ENCODE peak calls at places on chromosomes 5 and 9, in five cellular contexts. Q is astrocyte of the spinal cord; D is activated CD8-positive, alpha-beta T cell treated with anti-CD3 and anti-CD28 coated beads for 36 hours; E is activated naive CD8-positive, alpha-beta T cell treated with anti-CD3 and anti-CD28 coated beads, Interleukin-2, amount 50 U/mL, for 16 hours; C is activated T-helper 1 cell treated with anti-CD3 and anti-CD28 coated beads, Interleukin-12 subunit alpha, Interleukin-12 subunit beta, Interleukin-2, Interleukin-4 antibody, amounts not matched to agents 30 ng/mL and 10 ng/mL and 1 ng/mL, durations not matched to agents 14 hours and 24 hours and 36 hours. F is an unnamed sample.

GRCh38 chr5:93794954-93795353 is 53.6 kb upstream of the POU5F2 start:
- DNase-seq in Q (no peak), E (no peak), C (no peak), D (no peak), F (no peak)

GRCh38 chr5:139642891-139643871 is 5.0 kb upstream of the CXXC5 start:
- DNase-seq in E (no peak), C (no peak), Q (no peak), D (no peak), F (no peak)

GRCh38 chr9:100700689-100701318 is 122.9 kb downstream of the CAVIN4 start:
- DNase-seq in C (no peak), E (no peak), Q (no peak), D (peak), F (no peak)

GRCh38 chr9:106287108-106287631 is 575.8 kb upstream of the ZNF462 start:
- DNase-seq in Q (peak), D (no peak), E (no peak), C (no peak), F (no peak)

GRCh38 chr9:34869390-34869789 is 88.7 kb upstream of the PHF24 start:
- DNase-seq in Q (peak), C (no peak), D (peak), E (no peak), F (no peak)

GRCh38 chr9:135526730-135527571 is 5.7 kb downstream of the LCN1 start:
- DNase-seq in E (no peak), C (no peak), D (no peak), Q (no peak), F (no peak)

GRCh38 chr5:31537856-31538255 is 5.8 kb downstream of the C5orf22 start:
- DNase-seq in Q (peak), D (no peak), C (no peak), E (no peak), F (no peak)

GRCh38 chr5:122775713-122776084 is 819 bp downstream of the SNX2 start:
- DNase-seq in E (no peak), Q (peak), D (no peak), C (no peak), F (no peak)

GRCh38 chr5:16538001-16538400 is 72.4 kb upstream of the ZNF622 start:
- DNase-seq in E (no peak), D (no peak), Q (no peak), C (no peak), F (no peak)

GRCh38 chr5:52870448-52870847 is 82.7 kb downstream of the ITGA1 start:
- DNase-seq in C (no peak), Q (no peak), E (no peak), D (no peak), F (no peak)

GRCh38 chr5:179187681-179188575 is 127.8 kb downstream of the ZNF354C start:
- DNase-seq in Q (no peak), E (no peak), C (no peak), D (no peak), F (no peak)

GRCh38 chr9:97570899-97571298 is 62.3 kb downstream of the TSTD2 start:
- DNase-seq in C (no peak), D (no peak), E (no peak), Q (no peak), F (no peak)

GRCh38 chr9:102405218-102405867 is 589.8 kb upstream of the CYLC2 start:
- DNase-seq in C (no peak), Q (no peak), D (no peak), E (no peak), F (no peak)

GRCh38 chr5:54309751-54310432 is 481 bp downstream of the ARL15 start:
- DNase-seq in D (peak), E (no peak), Q (no peak), C (no peak), F (peak)

GRCh38 chr9:82132024-82132423 is 143.5 kb downstream of the SPATA31D1 start:
- DNase-seq in C (no peak), E (no peak), D (no peak), Q (no peak), F (no peak)

GRCh38 chr5:137470111-137470920 is 28.8 kb downstream of the SPOCK1 start:
- DNase-seq in C (no peak), E (no peak), Q (peak), D (no peak), F (no peak)

GRCh38 chr9:136954270-136955083 is 2.4 kb downstream of the LCN12 start:
- DNase-seq in D (no peak), Q (no peak), C (no peak), E (no peak), F (no peak)

GRCh38 chr9:16532681-16533450 is 337.6 kb downstream of the BNC2 start:
- DNase-seq in E (no peak), Q (peak), D (no peak), C (no peak), F (no peak)

GRCh38 chr5:73093943-73094342 is 26.4 kb upstream of the TMEM171 start:
- DNase-seq in C (no peak), Q (peak), E (no peak), D (peak), F (no peak)

GRCh38 chr5:44952376-44952775 is 143.6 kb downstream of the MRPS30 start:
- DNase-seq in C (no peak), D (no peak), Q (peak), E (no peak), F (peak)

GRCh38 chr5:6362846-6363245 is 15.5 kb downstream of the MED10 start:
- DNase-seq in D (no peak), E (no peak), Q (no peak), C (no peak), F (no peak)

GRCh38 chr5:133819977-133820471 is 148.4 kb downstream of the C5orf15 start:
- DNase-seq in Q (peak), D (no peak), C (no peak), E (no peak), F (no peak)

GRCh38 chr5:90909091-90909503 is 350.5 kb downstream of the ADGRV1 start:
- DNase-seq in C (no peak), Q (peak), D (no peak), E (no peak), F (no peak)

GRCh38 chr5:74240783-74241750 is 399.5 kb downstream of the ENC1 start:
- DNase-seq in E (no peak), Q (no peak), D (no peak), C (no peak), F (peak)

GRCh38 chr5:5139358-5140050 is 626 bp upstream of the ADAMTS16 start:
- DNase-seq in D (no peak), C (no peak), Q (no peak), E (no peak), F (no peak)

GRCh38 chr9:3662671-3663070 is 136.9 kb upstream of the RFX3 start:
- DNase-seq in E (no peak), C (no peak), D (no peak), Q (peak), F (no peak)

GRCh38 chr5:65914644-65915196 is 11.7 kb upstream of the ERBIN start:
- DNase-seq in C (no peak), D (no peak), E (no peak), Q (no peak), F (no peak)

GRCh38 chr5:181221105-181221791 is 1.8 kb upstream of the TRIM41 start:
- DNase-seq in E (no peak), Q (no peak), D (peak), C (no peak), F (no peak)

GRCh38 chr5:146395233-146395632 is 51.9 kb upstream of the TCERG1 start:
- DNase-seq in E (no peak), Q (no peak), D (no peak), C (no peak), F (no peak)

GRCh38 chr9:114552716-114553115 is 34.9 kb upstream of the ATP6V1G1 start:
- DNase-seq in Q (peak), E (no peak), D (no peak), C (no peak), F (no peak)

GRCh38 chr5:19240150-19240549 is 747.9 kb downstream of the CDH18 start:
- DNase-seq in E (no peak), D (no peak), Q (peak), C (no peak), F (no peak)

GRCh38 chr9:60545346-60546315 is 368.6 kb upstream of the SPATA31A5 start:
- DNase-seq in Q (no peak), C (no peak), E (no peak), D (no peak), F (no peak)

GRCh38 chr5:141874262-141874964 is 3.8 kb downstream of the PCDH1 start:
- DNase-seq in Q (no peak), E (no peak), C (no peak), D (no peak), F (no peak)

GRCh38 chr9:27125936-27126335 is 16.9 kb downstream of the TEK start:
- DNase-seq in Q (peak), D (no peak), E (no peak), C (no peak), F (no peak)

GRCh38 chr5:83149671-83150070 is 72.3 kb downstream of the XRCC4 start:
- DNase-seq in C (no peak), D (no peak), E (no peak), Q (peak), F (no peak)

GRCh38 chr5:149757956-149758355 is 27.8 kb downstream of the PPARGC1B start:
- DNase-seq in D (no peak), Q (no peak), E (no peak), C (no peak), F (no peak)

F was measured in T-helper 2 cell.